ENCODE peak calls at places on chromosomes 1 and 21, in five cellular contexts. W, U, C, X and R are unnamed samples.

GRCh38 chr1:147185442-147185841 is 13.2 kb upstream of the PRKAB2 start:
- DNase-seq in U (no peak), X (no peak), W (no peak), C (no peak), R (no peak)

GRCh38 chr1:227939791-227940771 is 7.7 kb downstream of the WNT9A start:
- DNase-seq in X (no peak), C (no peak), W (no peak), U (no peak), R (peak; percentile 24)

GRCh38 chr1:165668184-165668583 is 30.2 kb downstream of the ALDH9A1 start:
- DNase-seq in X (no peak), U (no peak), W (no peak), C (no peak), R (no peak)

GRCh38 chr1:1929639-1930545 is 10.8 kb upstream of the TMEM52 start:
- DNase-seq in W (no peak), C (no peak), U (no peak), X (no peak), R (no peak)

GRCh38 chr1:225498539-225499135 is 70.8 kb upstream of the LBR start:
- DNase-seq in C (no peak), W (no peak), U (peak; percentile 52), X (peak; percentile 80), R (no peak)

GRCh38 chr1:51878307-51878615 is 266 bp downstream of the NRDC start:
- DNase-seq in U (no peak), W (no peak), X (no peak), C (no peak), R (no peak)

GRCh38 chr21:44285547-44285992 is at the start of gene AIRE:
- DNase-seq in X (no peak), C (no peak), U (peak; percentile 19), W (no peak), R (peak; percentile 37)

GRCh38 chr1:58515794-58516401 is 30.6 kb downstream of the OMA1 start:
- DNase-seq in W (peak; percentile 59), X (peak; percentile 92), C (peak; percentile 39), U (peak; percentile 82), R (no peak)

GRCh38 chr1:33698316-33699035 is 165.4 kb upstream of the HMGB4 start:
- DNase-seq in C (no peak), X (no peak), W (no peak), U (no peak), R (no peak)

GRCh38 chr1:67722292-67722944 is 37.4 kb downstream of the GADD45A start:
- DNase-seq in C (no peak), W (no peak), X (peak; percentile 47), U (peak; percentile 32), R (no peak)

GRCh38 chr1:3066250-3066711 is 2.7 kb upstream of the PRDM16 start:
- DNase-seq in U (peak; percentile 8), W (no peak), C (no peak), X (no peak), R (no peak)

GRCh38 chr1:89622895-89623294 is 10.0 kb upstream of the LRRC8C start:
- DNase-seq in X (no peak), C (no peak), U (peak; percentile 23), W (no peak), R (no peak)

GRCh38 chr21:35925497-35925896 is 134.8 kb downstream of the SETD4 start:
- DNase-seq in C (peak; percentile 65), U (peak; percentile 28), W (no peak), X (peak; percentile 67), R (no peak)

GRCh38 chr21:41847066-41847804 is 31.9 kb downstream of the PRDM15 start:
- DNase-seq in X (no peak), U (peak; percentile 62), W (no peak), C (no peak), R (no peak)

DNA sequence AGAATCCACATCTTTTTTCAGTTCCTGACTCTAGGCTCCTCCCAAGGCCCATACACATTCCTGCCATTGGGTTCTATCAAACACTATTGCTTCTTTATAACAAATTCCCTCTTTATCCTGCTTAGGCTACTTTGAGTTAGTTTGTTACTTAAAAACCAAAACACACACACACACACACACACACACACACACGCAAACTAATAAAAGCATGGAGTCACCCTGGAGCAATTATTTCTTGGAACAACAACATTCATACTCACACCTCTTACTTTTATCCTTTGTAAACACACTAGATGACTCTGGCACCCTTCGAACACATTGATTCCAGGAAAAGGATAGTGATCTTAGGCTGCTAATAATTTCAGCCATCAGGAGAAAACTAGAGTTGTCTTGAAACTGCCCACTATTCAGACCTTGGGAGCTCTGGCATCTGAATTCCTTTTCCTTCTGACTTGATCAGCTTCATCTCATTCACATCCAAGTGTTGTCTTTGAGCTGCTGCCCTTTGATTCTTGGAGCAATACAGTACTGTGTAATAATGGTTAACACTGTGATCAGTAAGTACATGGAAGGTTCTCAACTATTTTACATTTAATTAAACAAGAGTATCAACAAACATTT is 2.6 kb upstream of the SEC22B start:
- DNase-seq in W (peak; percentile 9), X (peak; percentile 41), U (peak; percentile 26), C (no peak), R (no peak)
- TF ChIP-seq CTCF in W (no peak), X (no peak), U (peak; percentile 5), C (no peak), R (no peak)

GRCh38 chr21:30257773-30258172 is 25.0 kb downstream of the KRTAP24-1 start:
- DNase-seq in X (peak; percentile 2), C (peak; percentile 36), W (no peak), U (peak; percentile 13), R (no peak)
- TF ChIP-seq CTCF in X (no peak), C (no peak), W (no peak), U (peak; percentile 26), R (peak; percentile 73)

GRCh38 chr1:111202707-111203623 is 2.5 kb upstream of the DENND2D start:
- DNase-seq in U (no peak), X (no peak), W (no peak), C (no peak), R (no peak)
- TF ChIP-seq CTCF in U (no peak), X (no peak), W (no peak), C (no peak), R (no peak)

GRCh38 chr1:54791880-54792522 is 9.1 kb downstream of the TTC22 start:
- DNase-seq in W (peak; percentile 54), C (peak; percentile 43), X (no peak), U (no peak), R (peak; percentile 85)
- TF ChIP-seq CTCF in W (peak; percentile 20), C (peak; percentile 47), X (peak; percentile 60), U (peak; percentile 46), R (peak; percentile 95)

GRCh38 chr1:35717911-35718476 is 690 bp downstream of the C1orf216 start:
- DNase-seq in W (no peak), X (peak; percentile 73), C (peak; percentile 38), U (peak; percentile 80), R (no peak)

GRCh38 chr1:35714921-35715567 is 3.6 kb downstream of the C1orf216 start:
- DNase-seq in U (no peak), W (no peak), C (no peak), X (no peak), R (no peak)

GRCh38 chr1:35718492-35719336 is at the start of gene C1orf216:
- DNase-seq in X (peak; percentile 72), U (peak; percentile 76), C (peak; percentile 66), W (peak; percentile 86), R (peak; percentile 67)

GRCh38 chr1:35715568-35716002 is 3.1 kb downstream of the C1orf216 start:
- DNase-seq in W (peak; percentile 87), C (peak; percentile 79), U (peak; percentile 61), X (peak; percentile 75), R (peak; percentile 85)
- TF ChIP-seq CTCF in W (peak; percentile 85), C (peak; percentile 65), U (peak; percentile 80), X (peak; percentile 92), R (peak; percentile 86)

GRCh38 chr1:153570874-153571273 is 5.2 kb upstream of the S100A2 start:
- DNase-seq in U (no peak), W (no peak), C (no peak), X (no peak), R (no peak)

GRCh38 chr1:153573351-153573750 is 7.7 kb upstream of the S100A2 start:
- DNase-seq in C (no peak), X (no peak), W (no peak), U (no peak), R (no peak)

GRCh38 chr1:153571706-153572105 is 6.1 kb upstream of the S100A2 start:
- DNase-seq in X (no peak), W (no peak), U (no peak), C (no peak), R (no peak)

GRCh38 chr1:153569465-153569864 is 3.8 kb upstream of the S100A2 start:
- DNase-seq in X (no peak), C (no peak), U (no peak), W (no peak), R (no peak)

GRCh38 chr1:153572569-153573015 is 6.9 kb upstream of the S100A2 start:
- DNase-seq in X (peak; percentile 85), U (peak; percentile 85), C (peak; percentile 92), W (peak; percentile 78), R (no peak)
- TF ChIP-seq CTCF in X (peak; percentile 92), U (peak; percentile 91), C (peak; percentile 79), W (peak; percentile 89), R (no peak)

GRCh38 chr1:85580046-85580411 is 532 bp upstream of the CCN1 start:
- DNase-seq in X (peak; percentile 81), U (peak; percentile 93), W (peak; percentile 46), C (peak; percentile 42), R (no peak)

GRCh38 chr1:85581802-85582686 is 1.5 kb downstream of the CCN1 start:
- DNase-seq in W (no peak), U (peak; percentile 78), X (peak; percentile 83), C (peak; percentile 78), R (peak; percentile 42)

GRCh38 chr1:85582687-85583354 is 2.3 kb downstream of the CCN1 start:
- DNase-seq in C (no peak), X (peak; percentile 65), U (peak; percentile 65), W (no peak), R (no peak)

GRCh38 chr1:85579619-85580018 is 942 bp upstream of the CCN1 start:
- DNase-seq in W (peak; percentile 30), X (peak; percentile 82), C (peak; percentile 33), U (peak; percentile 87), R (no peak)

GRCh38 chr1:85581138-85581801 is 709 bp downstream of the CCN1 start:
- DNase-seq in U (peak; percentile 67), C (peak; percentile 89), W (peak; percentile 75), X (peak; percentile 89), R (peak; percentile 81)
- TF ChIP-seq CTCF in U (peak; percentile 39), C (peak; percentile 77), W (peak; percentile 68), X (peak; percentile 69), R (peak; percentile 66)

GRCh38 chr1:116036255-116036654 is 59.9 kb downstream of the SLC22A15 start:
- DNase-seq in C (no peak), U (no peak), X (no peak), W (no peak), R (no peak)
- TF ChIP-seq CTCF in C (no peak), U (no peak), X (no peak), W (no peak), R (no peak)